ENCODE peak calls at places on chromosomes 12 and 14, in seven cellular contexts. Y is tibial nerve, A is bronchial epithelial cell, K is foreskin fibroblast, M is A549, X is fibroblast of lung, P is left lung. R is an unnamed sample.

GRCh38 chr14:68814376-68815287 is 21.8 kb upstream of the ZFP36L1 start:
- DNase-seq in P (no peak), M (peak), A (no peak), Y (peak), X (peak), K (no peak), R (no peak)

GRCh38 chr14:101215936-101216335 is 312.4 kb upstream of the RTL1 start:
- DNase-seq in K (no peak), A (no peak), X (no peak), Y (no peak), P (no peak), M (no peak), R (no peak)

GRCh38 chr12:48004039-48004940 is at the start of gene COL2A1:
- DNase-seq in X (no peak), K (no peak), P (no peak), M (peak), Y (no peak), A (no peak), R (no peak)

GRCh38 chr14:73290279-73290678 is 53.0 kb downstream of the PAPLN start:
- DNase-seq in A (no peak), K (no peak), X (no peak), P (no peak), M (no peak), Y (no peak), R (no peak)

GRCh38 chr14:28057286-28058011 is 709.1 kb upstream of the FOXG1 start:
- DNase-seq in X (no peak), A (no peak), Y (no peak), P (no peak), K (no peak), M (no peak), R (no peak)

GRCh38 chr12:95788637-95789036 is 1.9 kb downstream of the NTN4 start:
- DNase-seq in P (no peak), X (peak), K (peak), M (no peak), Y (no peak), A (peak), R (no peak)

GRCh38 chr14:54040851-54041250 is 84.2 kb upstream of the BMP4 start:
- DNase-seq in Y (no peak), A (peak), M (no peak), P (no peak), K (peak), X (peak), R (no peak)

GRCh38 chr14:68249534-68250517 is 430.2 kb downstream of the RAD51B start:
- DNase-seq in M (no peak), X (peak), A (peak), P (no peak), Y (no peak), K (no peak), R (no peak)

GRCh38 chr14:72824051-72824450 is 69.8 kb downstream of the DPF3 start:
- DNase-seq in P (no peak), A (no peak), X (peak), M (no peak), K (no peak), Y (no peak), R (no peak)

GRCh38 chr12:124096109-124096508 is 123.1 kb downstream of the ZNF664 start:
- DNase-seq in A (no peak), K (no peak), X (no peak), P (no peak), Y (no peak), M (no peak), R (no peak)

GRCh38 chr14:24435998-24436354 is 6.2 kb downstream of the KHNYN start:
- DNase-seq in A (no peak), M (no peak), X (no peak), P (no peak), K (no peak), Y (no peak), R (no peak)

GRCh38 chr14:80606347-80606772 is 335.2 kb downstream of the CEP128 start:
- DNase-seq in M (no peak), P (no peak), Y (no peak), K (no peak), X (no peak), A (no peak), R (no peak)
- H3K4me3 ChIP-seq in M (no peak), P (no peak), Y (no peak), K (no peak), X (no peak), A (no peak), R (no peak)

GRCh38 chr14:92559486-92559885 is 45.9 kb downstream of the RIN3 start:
- DNase-seq in M (no peak), K (no peak), A (no peak), X (no peak), P (no peak), Y (no peak), R (no peak)
- H3K4me3 ChIP-seq in M (no peak), K (no peak), A (no peak), X (no peak), P (no peak), Y (no peak), R (no peak)

DNA sequence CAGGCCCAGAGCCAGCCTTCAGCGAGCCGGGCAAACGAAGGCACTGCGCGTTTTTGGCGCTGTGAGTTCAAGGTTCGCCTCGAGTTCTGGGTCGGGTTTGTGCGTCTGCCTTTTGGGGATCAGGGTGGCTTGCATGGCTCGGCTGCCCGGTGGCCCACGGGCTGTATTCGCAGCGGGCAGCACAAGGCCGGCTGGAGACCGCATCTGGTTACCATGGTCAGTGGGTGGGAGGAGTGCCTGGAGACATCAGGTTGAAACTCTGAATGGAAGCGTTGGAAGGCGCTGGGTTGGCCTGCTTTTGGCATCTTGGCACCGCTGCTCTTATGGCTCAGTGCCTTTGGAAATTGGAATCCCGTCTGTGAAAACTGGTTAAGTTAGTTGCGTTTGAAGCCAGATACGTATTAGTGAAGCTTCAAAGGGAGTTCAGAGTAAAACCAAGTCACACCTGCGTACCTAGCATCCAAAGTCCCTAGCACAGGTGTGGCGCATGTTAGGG is 50.9 kb downstream of the SNAPC1 start:
- DNase-seq in Y (no peak), P (no peak), X (peak), K (no peak), M (no peak), A (no peak), R (no peak)
- H3K4me3 ChIP-seq in Y (no peak), P (peak), X (peak), K (peak), M (peak), A (peak), R (peak)

GRCh38 chr12:68236421-68237059 is 10.9 kb upstream of the IL26 start:
- DNase-seq in Y (no peak), X (no peak), K (no peak), M (peak), P (no peak), A (peak), R (no peak)
- H3K4me3 ChIP-seq in Y (peak), X (no peak), K (no peak), M (peak), P (peak), A (no peak), R (peak)

DNA sequence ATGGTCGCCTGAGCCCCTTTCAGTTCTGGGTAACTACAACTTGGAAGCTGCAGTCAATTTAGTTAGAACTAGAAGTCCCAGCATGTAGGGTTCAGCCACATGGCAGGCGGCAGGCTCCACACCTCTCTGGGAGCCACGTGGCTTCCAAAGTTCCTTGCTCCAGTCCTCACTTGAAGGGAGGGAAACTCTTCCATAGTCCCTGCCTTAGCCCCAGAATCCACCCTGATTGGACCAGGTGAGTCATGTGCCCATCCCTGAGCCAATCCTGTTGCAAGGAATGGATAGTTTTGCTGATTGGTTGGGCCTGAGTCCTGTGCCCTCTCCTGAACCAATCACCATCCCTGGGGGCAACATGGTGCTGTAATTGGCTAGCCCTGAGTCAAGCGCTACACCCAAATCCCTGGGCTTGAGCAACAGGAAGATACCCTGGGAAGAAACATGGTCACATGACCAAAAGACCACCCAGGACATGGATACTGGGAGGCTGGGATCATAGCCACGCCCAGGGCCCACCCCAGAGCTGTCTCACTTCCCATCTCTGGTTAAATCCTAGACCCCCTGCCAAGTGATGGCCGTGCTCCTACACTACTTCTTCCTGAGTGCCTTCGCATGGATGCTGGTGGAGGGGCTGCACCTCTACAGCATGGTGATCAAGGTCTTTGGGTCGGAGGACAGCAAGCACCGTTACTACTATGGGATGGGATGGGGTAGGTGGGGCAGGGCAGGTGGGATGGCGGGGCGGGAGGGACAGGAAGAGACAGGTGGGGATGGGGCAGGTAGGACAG is 154.7 kb downstream of the ADGRD1 start:
- DNase-seq in Y (no peak), A (no peak), X (no peak), M (no peak), P (no peak), K (no peak), R (no peak)
- H3K4me3 ChIP-seq in Y (no peak), A (no peak), X (no peak), M (no peak), P (no peak), K (no peak), R (no peak)

DNA sequence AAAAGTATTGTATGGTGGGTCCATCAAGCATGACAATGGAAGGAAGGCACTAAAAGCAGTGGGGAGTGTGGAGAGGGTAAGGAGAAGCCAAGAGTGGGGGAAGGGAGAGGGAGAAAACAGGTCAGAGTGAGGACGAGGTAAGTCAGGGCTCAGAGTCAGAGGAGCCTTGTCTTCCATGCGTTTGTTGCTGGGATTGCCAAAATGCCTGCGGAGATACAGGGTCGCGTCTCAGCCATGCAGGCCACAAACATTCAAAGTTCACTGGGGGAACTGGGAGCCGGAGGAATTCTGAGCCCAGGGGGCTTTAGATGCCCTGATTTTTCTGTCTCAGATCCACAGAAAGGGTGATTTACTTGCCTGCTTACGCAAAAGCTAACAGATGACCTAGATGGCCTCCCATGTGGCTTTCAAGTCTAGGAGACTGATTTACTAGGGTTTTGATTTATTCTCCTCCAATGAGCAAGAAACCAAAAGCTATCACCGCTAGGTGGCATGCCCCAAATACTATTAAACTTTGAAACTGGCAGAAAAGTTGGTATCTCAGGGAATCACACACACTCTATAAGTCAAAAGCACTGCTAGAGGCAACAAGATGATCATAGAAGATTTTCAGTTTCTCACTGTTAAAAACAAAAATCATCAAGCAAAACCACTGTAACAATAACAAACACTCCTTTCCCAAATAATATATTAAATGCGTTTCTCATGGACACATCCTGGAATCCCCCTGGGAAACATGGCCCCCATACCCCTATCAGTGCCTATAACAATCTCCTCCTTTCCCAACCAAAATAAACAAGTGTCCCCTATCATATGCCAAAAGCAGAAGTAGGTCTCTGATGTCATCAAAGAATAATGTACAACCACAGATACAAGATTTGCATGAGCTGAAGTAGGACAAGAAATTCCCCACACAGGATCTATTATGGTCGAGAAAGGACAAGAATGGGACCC is 26.6 kb upstream of the MDM1 start:
- DNase-seq in P (no peak), K (peak), X (peak), M (peak), Y (peak), A (peak), R (peak)
- H3K4me3 ChIP-seq in P (no peak), K (no peak), X (no peak), M (no peak), Y (no peak), A (no peak), R (no peak)

DNA sequence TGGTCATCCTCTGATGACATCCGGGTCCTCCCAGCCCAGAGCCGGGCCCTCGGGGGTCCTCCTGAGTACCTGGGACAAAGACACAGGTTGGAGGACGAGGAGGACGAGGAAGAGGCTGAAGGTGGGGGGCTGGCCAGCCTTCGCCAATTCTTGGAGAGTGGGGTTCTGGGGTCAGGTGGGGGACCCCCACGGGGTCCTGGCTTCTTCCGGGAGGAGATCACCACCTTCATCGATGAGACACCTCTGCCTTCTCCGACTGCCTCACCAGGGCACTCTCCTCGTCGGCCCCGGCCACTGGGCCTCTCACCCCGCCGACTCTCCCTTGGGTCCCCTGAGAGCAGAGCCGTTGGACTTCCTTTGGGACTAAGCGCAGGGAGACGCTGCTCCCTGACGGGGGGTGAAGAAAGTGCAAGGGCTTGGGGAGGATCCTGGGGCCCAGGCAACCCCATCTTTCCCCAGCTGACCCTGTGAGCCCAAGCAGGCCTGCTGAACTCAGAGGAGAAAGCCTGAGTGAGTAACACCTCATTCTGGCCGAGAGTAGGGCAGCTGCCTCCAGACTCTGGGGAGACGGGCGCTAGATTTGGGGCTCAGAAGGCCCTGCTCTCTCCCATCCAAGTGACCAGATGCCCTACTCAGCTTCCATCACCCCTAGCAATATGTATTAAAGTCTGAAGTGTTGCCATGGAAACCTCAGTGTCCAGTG is 1.3 kb upstream of the P3H3 start:
- DNase-seq in X (no peak), K (no peak), M (no peak), Y (no peak), A (no peak), P (no peak), R (no peak)
- H3K4me3 ChIP-seq in X (no peak), K (no peak), M (no peak), Y (no peak), A (no peak), P (no peak), R (no peak)